ENCODE peak calls at places on chromosomes 2 and 18, in six cellular contexts. R is A549, L is NB4, D is HepG2, W is K562, B is GM12878. J is an unnamed sample.
A peak's percentile ranks its signal among the peaks of the same experiment; 100 is the strongest.

GRCh38 chr2:119580550-119581072 is 36.4 kb downstream of the CFAP221 start:
- DNase-seq in B (no peak), R (no peak), D (no peak), L (no peak), W (no peak), J (no peak)

GRCh38 chr2:76385943-76386342 is 675.2 kb upstream of the GCFC2 start:
- DNase-seq in L (no peak), W (no peak), R (no peak), D (no peak), B (no peak), J (no peak)

GRCh38 chr2:120231564-120231973 is 8.4 kb upstream of the TMEM185B start:
- DNase-seq in D (no peak), L (no peak), B (no peak), W (no peak), R (no peak), J (no peak)

GRCh38 chr2:96143848-96144480 is 1.3 kb downstream of the DUSP2 start:
- DNase-seq in W (no peak), R (no peak), B (no peak), D (no peak), L (peak; percentile 58), J (no peak)

GRCh38 chr2:203982276-203982675 is 45.7 kb downstream of the ICOS start:
- DNase-seq in L (no peak), B (no peak), R (no peak), D (no peak), W (no peak), J (no peak)

GRCh38 chr18:64288446-64288845 is 139.6 kb upstream of the LINC00305 start:
- DNase-seq in L (no peak), W (no peak), B (no peak), D (no peak), R (no peak), J (no peak)

GRCh38 chr2:5057895-5058294 is 634.3 kb upstream of the SOX11 start:
- DNase-seq in W (no peak), R (no peak), L (no peak), D (no peak), B (no peak), J (no peak)

GRCh38 chr2:174608866-174609214 is 11.2 kb upstream of the WIPF1 start:
- DNase-seq in B (no peak), W (no peak), D (no peak), R (no peak), L (no peak), J (no peak)

GRCh38 chr2:236748385-236748784 is 178.8 kb downstream of the ACKR3 start:
- DNase-seq in W (no peak), D (no peak), B (no peak), L (peak; percentile 83), R (no peak), J (peak; percentile 41)

GRCh38 chr18:3634250-3634939 is 184.4 kb downstream of the TGIF1 start:
- DNase-seq in L (no peak), D (peak; percentile 58), R (no peak), B (no peak), W (no peak), J (no peak)

GRCh38 chr2:176129825-176130152 is 284 bp downstream of the HOXD8 start:
- DNase-seq in B (no peak), R (no peak), W (no peak), L (no peak), D (no peak), J (no peak)

GRCh38 chr2:21627938-21628337 is 504.2 kb downstream of the TDRD15 start:
- DNase-seq in L (no peak), B (no peak), D (no peak), W (no peak), R (no peak), J (no peak)

GRCh38 chr2:168118733-168119518 is 128.5 kb downstream of the STK39 start:
- DNase-seq in R (peak; percentile 4), B (no peak), L (peak; percentile 76), W (peak; percentile 33), D (peak; percentile 71), J (peak; percentile 77)

GRCh38 chr2:37652199-37652640 is 19.2 kb downstream of the CDC42EP3 start:
- DNase-seq in L (no peak), W (no peak), R (peak; percentile 84), B (no peak), D (no peak), J (peak; percentile 62)

GRCh38 chr2:160928854-160929301 is 231.3 kb upstream of the TANK start:
- DNase-seq in W (no peak), R (no peak), L (no peak), B (no peak), D (peak; percentile 91), J (peak; percentile 45)

GRCh38 chr2:143241403-143242088 is 112.3 kb downstream of the ARHGAP15 start:
- DNase-seq in D (no peak), L (no peak), R (no peak), W (no peak), B (no peak), J (no peak)

GRCh38 chr18:48566588-48566987 is 27.8 kb downstream of the CTIF start:
- DNase-seq in B (no peak), W (peak; percentile 61), D (no peak), R (no peak), L (peak; percentile 60), J (no peak)

GRCh38 chr2:205681836-205682238 is 464 bp upstream of the NRP2 start:
- DNase-seq in B (no peak), L (no peak), R (no peak), D (no peak), W (no peak), J (peak; percentile 45)

GRCh38 chr18:47166235-47166634 is 9.9 kb downstream of the IER3IP1 start:
- DNase-seq in W (no peak), L (peak; percentile 29), D (no peak), B (no peak), R (no peak), J (no peak)

GRCh38 chr2:64629329-64629781 is 24.4 kb downstream of the SERTAD2 start:
- DNase-seq in W (no peak), L (no peak), D (no peak), R (no peak), B (no peak), J (no peak)

GRCh38 chr2:33581857-33582256 is 17.2 kb downstream of the FAM98A start:
- DNase-seq in D (no peak), B (no peak), W (no peak), L (peak; percentile 20), R (no peak), J (no peak)

GRCh38 chr2:25380023-25380422 is 38.3 kb upstream of the DNMT3A start:
- DNase-seq in W (no peak), B (no peak), R (no peak), D (no peak), L (no peak), J (no peak)

GRCh38 chr2:23541453-23542334 is 156.7 kb downstream of the KLHL29 start:
- DNase-seq in R (no peak), W (no peak), D (no peak), L (peak; percentile 20), B (no peak), J (no peak)

GRCh38 chr2:141611-142010 is 95.3 kb upstream of the FAM110C start:
- DNase-seq in R (no peak), D (no peak), B (no peak), W (no peak), L (no peak), J (no peak)

GRCh38 chr2:197028230-197028629 is 101.7 kb upstream of the PGAP1 start:
- DNase-seq in L (no peak), R (peak; percentile 10), B (no peak), W (no peak), D (peak; percentile 72), J (peak; percentile 80)

GRCh38 chr2:97849881-97850540 is 136.6 kb downstream of the ZAP70 start:
- DNase-seq in R (no peak), D (no peak), B (peak; percentile 21), W (no peak), L (no peak), J (no peak)

GRCh38 chr2:230898661-230899091 is 26.4 kb downstream of the GPR55 start:
- DNase-seq in W (no peak), R (no peak), D (no peak), B (no peak), L (no peak), J (no peak)

GRCh38 chr18:75167759-75168211 is 41.2 kb downstream of the PTGR3 start:
- DNase-seq in W (no peak), D (no peak), R (no peak), L (no peak), B (no peak), J (no peak)

GRCh38 chr18:78776151-78776550 is 203.5 kb upstream of the SALL3 start:
- DNase-seq in D (no peak), R (no peak), W (no peak), B (no peak), L (no peak), J (no peak)

GRCh38 chr2:58870704-58871103 is 629.6 kb upstream of the FANCL start:
- DNase-seq in L (peak; percentile 12), D (no peak), R (no peak), W (no peak), B (no peak), J (no peak)

GRCh38 chr2:68279691-68280090 is 27.4 kb upstream of the PPP3R1 start:
- DNase-seq in W (no peak), B (no peak), D (no peak), R (no peak), L (no peak), J (no peak)

GRCh38 chr2:67503066-67503795 is 106.1 kb downstream of the ETAA1 start:
- DNase-seq in B (no peak), R (no peak), L (no peak), W (no peak), D (no peak), J (peak; percentile 90)

GRCh38 chr2:222950886-222951285 is 90.0 kb downstream of the ACSL3 start:
- DNase-seq in B (no peak), L (no peak), D (no peak), R (no peak), W (no peak), J (peak; percentile 50)

GRCh38 chr2:102098756-102099155 is 43.8 kb upstream of the IL1R1 start:
- DNase-seq in W (no peak), B (no peak), L (no peak), R (no peak), D (no peak), J (no peak)
- TF ChIP-seq MYC in W (no peak), B (no peak), L (no peak), R (no peak), D (no peak), J (no peak)

GRCh38 chr2:9991829-9992273 is 40.4 kb downstream of the GRHL1 start:
- DNase-seq in B (no peak), L (peak; percentile 48), R (no peak), W (no peak), D (no peak), J (peak; percentile 76)
- TF ChIP-seq MYC in B (no peak), L (no peak), R (no peak), W (no peak), D (no peak), J (no peak)

DNA sequence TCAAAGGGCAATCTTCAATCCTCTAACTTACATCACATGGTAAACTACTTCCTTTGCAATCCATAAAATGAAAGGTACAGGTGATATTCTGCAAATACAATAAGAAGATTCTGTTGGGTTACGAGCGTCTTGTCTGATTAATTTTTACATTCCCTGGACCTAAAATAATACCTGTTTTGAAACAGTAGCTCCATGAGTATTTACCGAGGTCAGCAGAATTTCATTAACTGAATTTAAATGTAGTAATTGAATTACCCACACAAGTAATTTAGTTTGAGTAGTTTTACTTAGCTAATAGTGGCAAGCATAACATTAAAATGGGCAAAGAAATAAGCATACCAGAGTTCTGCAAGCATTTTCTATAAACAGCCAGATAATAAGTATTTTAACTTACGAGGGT is 652.0 kb downstream of the DPP10 start:
- DNase-seq in L (no peak), W (no peak), B (no peak), D (no peak), R (no peak), J (no peak)
- TF ChIP-seq MYC in L (no peak), W (no peak), B (no peak), D (no peak), R (no peak), J (no peak)

GRCh38 chr2:238103465-238104070 is 3.4 kb downstream of the ESPNL start:
- DNase-seq in B (no peak), W (no peak), D (no peak), R (no peak), L (no peak), J (no peak)
- TF ChIP-seq MYC in B (no peak), W (no peak), D (no peak), R (no peak), L (no peak), J (no peak)